ENCODE peak calls at places on chromosome 22, in ten cellular contexts. One of them, this sample, is unnamed.

GRCh38 chr22:47818496-47818895 is 1056.0 kb downstream of the TBC1D22A start:
- DNase-seq in coronary artery: peak
- DNase-seq in CD8-positive, alpha-beta memory T cell: no peak
- DNase-seq in GM12865: no peak
- DNase-seq in IMR-90: no peak
- DNase-seq in gastrocnemius medialis: no peak
- DNase-seq in aorta: no peak
- DNase-seq in GM06990: no peak
- DNase-seq in epithelial cell of esophagus: no peak
- DNase-seq in SJSA1: no peak
- DNase-seq in this sample: no peak

GRCh38 chr22:26590525-26590858 is 560 bp upstream of the TPST2 start:
- DNase-seq in coronary artery: no peak
- DNase-seq in CD8-positive, alpha-beta memory T cell: no peak
- DNase-seq in GM12865: no peak
- DNase-seq in IMR-90: no peak
- DNase-seq in gastrocnemius medialis: no peak
- DNase-seq in aorta: no peak
- DNase-seq in GM06990: no peak
- DNase-seq in epithelial cell of esophagus: no peak
- DNase-seq in SJSA1: no peak
- DNase-seq in this sample: no peak

GRCh38 chr22:49307071-49307830 is 520.4 kb downstream of the BRD1 start:
- DNase-seq in coronary artery: peak
- DNase-seq in CD8-positive, alpha-beta memory T cell: no peak
- DNase-seq in GM12865: no peak
- DNase-seq in IMR-90: no peak
- DNase-seq in gastrocnemius medialis: no peak
- DNase-seq in aorta: no peak
- DNase-seq in GM06990: no peak
- DNase-seq in epithelial cell of esophagus: no peak
- DNase-seq in SJSA1: no peak
- DNase-seq in this sample: no peak

GRCh38 chr22:26553056-26553752 is 36.7 kb downstream of the TPST2 start:
- DNase-seq in coronary artery: no peak
- DNase-seq in CD8-positive, alpha-beta memory T cell: no peak
- DNase-seq in GM12865: no peak
- DNase-seq in IMR-90: peak
- DNase-seq in gastrocnemius medialis: no peak
- DNase-seq in aorta: no peak
- DNase-seq in GM06990: no peak
- DNase-seq in epithelial cell of esophagus: peak
- DNase-seq in SJSA1: peak
- DNase-seq in this sample: peak

GRCh38 chr22:17921871-17922821 is 102.2 kb downstream of the MICAL3 start:
- DNase-seq in coronary artery: no peak
- DNase-seq in CD8-positive, alpha-beta memory T cell: no peak
- DNase-seq in GM12865: no peak
- DNase-seq in IMR-90: no peak
- DNase-seq in gastrocnemius medialis: no peak
- DNase-seq in aorta: no peak
- DNase-seq in GM06990: no peak
- DNase-seq in epithelial cell of esophagus: peak
- DNase-seq in SJSA1: no peak
- DNase-seq in this sample: no peak

GRCh38 chr22:50059185-50059880 is 1.2 kb upstream of the TTLL8 start:
- DNase-seq in coronary artery: peak
- DNase-seq in CD8-positive, alpha-beta memory T cell: no peak
- DNase-seq in GM12865: no peak
- DNase-seq in IMR-90: peak
- DNase-seq in gastrocnemius medialis: no peak
- DNase-seq in aorta: no peak
- DNase-seq in GM06990: no peak
- DNase-seq in epithelial cell of esophagus: no peak
- DNase-seq in SJSA1: no peak
- DNase-seq in this sample: no peak

GRCh38 chr22:50136431-50137047 is 34.0 kb upstream of the PANX2 start:
- DNase-seq in coronary artery: no peak
- DNase-seq in CD8-positive, alpha-beta memory T cell: no peak
- DNase-seq in GM12865: no peak
- DNase-seq in IMR-90: no peak
- DNase-seq in gastrocnemius medialis: no peak
- DNase-seq in aorta: no peak
- DNase-seq in GM06990: no peak
- DNase-seq in epithelial cell of esophagus: no peak
- DNase-seq in SJSA1: no peak
- DNase-seq in this sample: no peak

GRCh38 chr22:38987171-38987895 is 5.2 kb downstream of the APOBEC3B start:
- DNase-seq in coronary artery: no peak
- DNase-seq in CD8-positive, alpha-beta memory T cell: no peak
- DNase-seq in GM12865: no peak
- DNase-seq in IMR-90: no peak
- DNase-seq in gastrocnemius medialis: no peak
- DNase-seq in aorta: peak
- DNase-seq in GM06990: no peak
- DNase-seq in epithelial cell of esophagus: no peak
- DNase-seq in SJSA1: no peak
- DNase-seq in this sample: no peak

GRCh38 chr22:38882480-38882879 is 10.5 kb upstream of the CBX6 start:
- DNase-seq in coronary artery: peak
- DNase-seq in CD8-positive, alpha-beta memory T cell: no peak
- DNase-seq in GM12865: no peak
- DNase-seq in IMR-90: peak
- DNase-seq in gastrocnemius medialis: no peak
- DNase-seq in aorta: peak
- DNase-seq in GM06990: no peak
- DNase-seq in epithelial cell of esophagus: no peak
- DNase-seq in SJSA1: no peak
- DNase-seq in this sample: no peak

GRCh38 chr22:27086728-27087450 is 429.5 kb downstream of the MIAT start:
- DNase-seq in coronary artery: no peak
- DNase-seq in CD8-positive, alpha-beta memory T cell: no peak
- DNase-seq in GM12865: no peak
- DNase-seq in IMR-90: no peak
- DNase-seq in gastrocnemius medialis: no peak
- DNase-seq in aorta: no peak
- DNase-seq in GM06990: no peak
- DNase-seq in epithelial cell of esophagus: no peak
- DNase-seq in SJSA1: no peak
- DNase-seq in this sample: no peak

GRCh38 chr22:49812838-49813237 is 14.8 kb downstream of the BRD1 start:
- DNase-seq in coronary artery: no peak
- DNase-seq in CD8-positive, alpha-beta memory T cell: no peak
- DNase-seq in GM12865: no peak
- DNase-seq in IMR-90: peak
- DNase-seq in gastrocnemius medialis: no peak
- DNase-seq in aorta: no peak
- DNase-seq in GM06990: no peak
- DNase-seq in epithelial cell of esophagus: no peak
- DNase-seq in SJSA1: peak
- DNase-seq in this sample: no peak

GRCh38 chr22:38953577-38954413 is 3.6 kb upstream of the APOBEC3A start:
- DNase-seq in coronary artery: no peak
- DNase-seq in CD8-positive, alpha-beta memory T cell: peak
- DNase-seq in GM12865: peak
- DNase-seq in IMR-90: no peak
- DNase-seq in gastrocnemius medialis: no peak
- DNase-seq in aorta: no peak
- DNase-seq in GM06990: peak
- DNase-seq in epithelial cell of esophagus: peak
- DNase-seq in SJSA1: no peak
- DNase-seq in this sample: no peak

GRCh38 chr22:27269751-27270586 is 531.6 kb downstream of the MN1 start:
- DNase-seq in coronary artery: no peak
- DNase-seq in CD8-positive, alpha-beta memory T cell: no peak
- DNase-seq in GM12865: no peak
- DNase-seq in IMR-90: no peak
- DNase-seq in gastrocnemius medialis: no peak
- DNase-seq in aorta: no peak
- DNase-seq in GM06990: no peak
- DNase-seq in epithelial cell of esophagus: no peak
- DNase-seq in SJSA1: no peak
- DNase-seq in this sample: no peak

GRCh38 chr22:36776722-36777121 is 803 bp upstream of the IFT27 start:
- DNase-seq in coronary artery: no peak
- DNase-seq in CD8-positive, alpha-beta memory T cell: no peak
- DNase-seq in GM12865: peak
- DNase-seq in IMR-90: no peak
- DNase-seq in gastrocnemius medialis: no peak
- DNase-seq in aorta: no peak
- DNase-seq in GM06990: no peak
- DNase-seq in epithelial cell of esophagus: no peak
- DNase-seq in SJSA1: no peak
- DNase-seq in this sample: no peak
- H3K4me3 ChIP-seq in coronary artery: peak
- H3K4me3 ChIP-seq in CD8-positive, alpha-beta memory T cell: peak
- H3K4me3 ChIP-seq in GM12865: peak
- H3K4me3 ChIP-seq in IMR-90: peak
- H3K4me3 ChIP-seq in gastrocnemius medialis: peak
- H3K4me3 ChIP-seq in aorta: no peak
- H3K4me3 ChIP-seq in GM06990: no peak
- H3K4me3 ChIP-seq in epithelial cell of esophagus: peak
- H3K4me3 ChIP-seq in SJSA1: peak
- H3K4me3 ChIP-seq in this sample: peak

GRCh38 chr22:31150615-31151014 is 9.4 kb upstream of the RNF185 start:
- DNase-seq in coronary artery: no peak
- DNase-seq in CD8-positive, alpha-beta memory T cell: no peak
- DNase-seq in GM12865: peak
- DNase-seq in IMR-90: no peak
- DNase-seq in gastrocnemius medialis: no peak
- DNase-seq in aorta: no peak
- DNase-seq in GM06990: no peak
- DNase-seq in epithelial cell of esophagus: no peak
- DNase-seq in SJSA1: no peak
- DNase-seq in this sample: no peak

GRCh38 chr22:31154975-31155374 is 5.0 kb upstream of the RNF185 start:
- DNase-seq in coronary artery: no peak
- DNase-seq in CD8-positive, alpha-beta memory T cell: no peak
- DNase-seq in GM12865: no peak
- DNase-seq in IMR-90: no peak
- DNase-seq in gastrocnemius medialis: no peak
- DNase-seq in aorta: no peak
- DNase-seq in GM06990: no peak
- DNase-seq in epithelial cell of esophagus: no peak
- DNase-seq in SJSA1: no peak
- DNase-seq in this sample: no peak

GRCh38 chr22:31151872-31152271 is 8.1 kb upstream of the RNF185 start:
- DNase-seq in coronary artery: no peak
- DNase-seq in CD8-positive, alpha-beta memory T cell: no peak
- DNase-seq in GM12865: no peak
- DNase-seq in IMR-90: no peak
- DNase-seq in gastrocnemius medialis: no peak
- DNase-seq in aorta: no peak
- DNase-seq in GM06990: no peak
- DNase-seq in epithelial cell of esophagus: no peak
- DNase-seq in SJSA1: no peak
- DNase-seq in this sample: no peak

GRCh38 chr22:31153357-31153756 is 6.6 kb upstream of the RNF185 start:
- DNase-seq in coronary artery: no peak
- DNase-seq in CD8-positive, alpha-beta memory T cell: no peak
- DNase-seq in GM12865: no peak
- DNase-seq in IMR-90: no peak
- DNase-seq in gastrocnemius medialis: no peak
- DNase-seq in aorta: no peak
- DNase-seq in GM06990: no peak
- DNase-seq in epithelial cell of esophagus: no peak
- DNase-seq in SJSA1: no peak
- DNase-seq in this sample: no peak

GRCh38 chr22:31155425-31155824 is 4.6 kb upstream of the RNF185 start:
- DNase-seq in coronary artery: no peak
- DNase-seq in CD8-positive, alpha-beta memory T cell: no peak
- DNase-seq in GM12865: no peak
- DNase-seq in IMR-90: peak
- DNase-seq in gastrocnemius medialis: no peak
- DNase-seq in aorta: no peak
- DNase-seq in GM06990: no peak
- DNase-seq in epithelial cell of esophagus: no peak
- DNase-seq in SJSA1: peak
- DNase-seq in this sample: no peak
- H3K4me3 ChIP-seq in coronary artery: no peak
- H3K4me3 ChIP-seq in CD8-positive, alpha-beta memory T cell: no peak
- H3K4me3 ChIP-seq in GM12865: no peak
- H3K4me3 ChIP-seq in IMR-90: no peak
- H3K4me3 ChIP-seq in gastrocnemius medialis: no peak
- H3K4me3 ChIP-seq in aorta: no peak
- H3K4me3 ChIP-seq in GM06990: no peak
- H3K4me3 ChIP-seq in epithelial cell of esophagus: no peak
- H3K4me3 ChIP-seq in SJSA1: no peak
- H3K4me3 ChIP-seq in this sample: no peak

GRCh38 chr22:35380013-35380412 is 883 bp upstream of the HMOX1 start:
- DNase-seq in coronary artery: no peak
- DNase-seq in CD8-positive, alpha-beta memory T cell: no peak
- DNase-seq in GM12865: no peak
- DNase-seq in IMR-90: peak
- DNase-seq in gastrocnemius medialis: peak
- DNase-seq in aorta: no peak
- DNase-seq in GM06990: no peak
- DNase-seq in epithelial cell of esophagus: peak
- DNase-seq in SJSA1: no peak
- DNase-seq in this sample: no peak
- H3K4me3 ChIP-seq in coronary artery: no peak
- H3K4me3 ChIP-seq in CD8-positive, alpha-beta memory T cell: no peak
- H3K4me3 ChIP-seq in GM12865: no peak
- H3K4me3 ChIP-seq in IMR-90: no peak
- H3K4me3 ChIP-seq in gastrocnemius medialis: no peak
- H3K4me3 ChIP-seq in aorta: no peak
- H3K4me3 ChIP-seq in GM06990: no peak
- H3K4me3 ChIP-seq in epithelial cell of esophagus: no peak
- H3K4me3 ChIP-seq in SJSA1: no peak
- H3K4me3 ChIP-seq in this sample: no peak

GRCh38 chr22:25069426-25069757 is 116.9 kb downstream of the KIAA1671 start:
- DNase-seq in coronary artery: no peak
- DNase-seq in CD8-positive, alpha-beta memory T cell: no peak
- DNase-seq in GM12865: no peak
- DNase-seq in IMR-90: no peak
- DNase-seq in gastrocnemius medialis: no peak
- DNase-seq in aorta: no peak
- DNase-seq in GM06990: no peak
- DNase-seq in epithelial cell of esophagus: no peak
- DNase-seq in SJSA1: no peak
- DNase-seq in this sample: no peak

GRCh38 chr22:25068701-25069100 is 116.2 kb downstream of the KIAA1671 start:
- DNase-seq in coronary artery: no peak
- DNase-seq in CD8-positive, alpha-beta memory T cell: peak
- DNase-seq in GM12865: no peak
- DNase-seq in IMR-90: no peak
- DNase-seq in gastrocnemius medialis: no peak
- DNase-seq in aorta: no peak
- DNase-seq in GM06990: no peak
- DNase-seq in epithelial cell of esophagus: no peak
- DNase-seq in SJSA1: no peak
- DNase-seq in this sample: no peak

GRCh38 chr22:25066861-25067435 is 114.4 kb downstream of the KIAA1671 start:
- DNase-seq in coronary artery: no peak
- DNase-seq in CD8-positive, alpha-beta memory T cell: no peak
- DNase-seq in GM12865: no peak
- DNase-seq in IMR-90: no peak
- DNase-seq in gastrocnemius medialis: no peak
- DNase-seq in aorta: no peak
- DNase-seq in GM06990: no peak
- DNase-seq in epithelial cell of esophagus: no peak
- DNase-seq in SJSA1: no peak
- DNase-seq in this sample: no peak

GRCh38 chr22:25069758-25070461 is 117.4 kb downstream of the KIAA1671 start:
- DNase-seq in coronary artery: no peak
- DNase-seq in CD8-positive, alpha-beta memory T cell: peak
- DNase-seq in GM12865: no peak
- DNase-seq in IMR-90: no peak
- DNase-seq in gastrocnemius medialis: peak
- DNase-seq in aorta: peak
- DNase-seq in GM06990: no peak
- DNase-seq in epithelial cell of esophagus: no peak
- DNase-seq in SJSA1: no peak
- DNase-seq in this sample: no peak

GRCh38 chr22:25067851-25068421 is 115.4 kb downstream of the KIAA1671 start:
- DNase-seq in coronary artery: peak
- DNase-seq in CD8-positive, alpha-beta memory T cell: peak
- DNase-seq in GM12865: no peak
- DNase-seq in IMR-90: no peak
- DNase-seq in gastrocnemius medialis: no peak
- DNase-seq in aorta: peak
- DNase-seq in GM06990: no peak
- DNase-seq in epithelial cell of esophagus: no peak
- DNase-seq in SJSA1: no peak
- DNase-seq in this sample: peak
- H3K4me3 ChIP-seq in coronary artery: no peak
- H3K4me3 ChIP-seq in CD8-positive, alpha-beta memory T cell: peak
- H3K4me3 ChIP-seq in GM12865: no peak
- H3K4me3 ChIP-seq in IMR-90: no peak
- H3K4me3 ChIP-seq in gastrocnemius medialis: no peak
- H3K4me3 ChIP-seq in aorta: no peak
- H3K4me3 ChIP-seq in GM06990: no peak
- H3K4me3 ChIP-seq in epithelial cell of esophagus: no peak
- H3K4me3 ChIP-seq in SJSA1: no peak
- H3K4me3 ChIP-seq in this sample: no peak

This sample was measured in skeletal muscle cell.